ENCODE peak calls at places on chromosomes 1 and 21, in four cellular contexts. One of them, this sample, is unnamed.

GRCh38 chr1:209609403-209610377 is 26.2 kb downstream of the CAMK1G start:
- DNase-seq in nephron progenitor cell: no peak
- DNase-seq in heart right ventricle: no peak
- DNase-seq in Calu3: no peak
- DNase-seq in this sample: no peak

GRCh38 chr1:232566093-232566492 is 63.8 kb downstream of the SIPA1L2 start:
- DNase-seq in nephron progenitor cell: no peak
- DNase-seq in Calu3: no peak
- DNase-seq in heart right ventricle: no peak
- DNase-seq in this sample: no peak

GRCh38 chr1:111032295-111032897 is 68.7 kb upstream of the LRIF1 start:
- DNase-seq in Calu3: peak; percentile 13
- DNase-seq in nephron progenitor cell: peak; percentile 34
- DNase-seq in heart right ventricle: no peak
- DNase-seq in this sample: peak; percentile 51

GRCh38 chr1:74641876-74642275 is 31.7 kb downstream of the ERICH3 start:
- DNase-seq in nephron progenitor cell: no peak
- DNase-seq in heart right ventricle: no peak
- DNase-seq in Calu3: no peak
- DNase-seq in this sample: no peak

GRCh38 chr1:193417420-193417819 is 231.0 kb upstream of the B3GALT2 start:
- DNase-seq in Calu3: no peak
- DNase-seq in heart right ventricle: no peak
- DNase-seq in nephron progenitor cell: no peak
- DNase-seq in this sample: peak; percentile 46

GRCh38 chr1:59570524-59570923 is 244.2 kb upstream of the HOOK1 start:
- DNase-seq in nephron progenitor cell: no peak
- DNase-seq in heart right ventricle: no peak
- DNase-seq in Calu3: no peak
- DNase-seq in this sample: peak; percentile 51

GRCh38 chr1:215958836-215959235 is 391.7 kb downstream of the KCTD3 start:
- DNase-seq in heart right ventricle: no peak
- DNase-seq in nephron progenitor cell: no peak
- DNase-seq in Calu3: no peak
- DNase-seq in this sample: no peak

GRCh38 chr1:68107771-68108170 is 57.3 kb upstream of the DIRAS3 start:
- DNase-seq in Calu3: peak; percentile 13
- DNase-seq in heart right ventricle: no peak
- DNase-seq in nephron progenitor cell: no peak
- DNase-seq in this sample: no peak

GRCh38 chr1:63833346-63834065 is 59.7 kb downstream of the ROR1 start:
- DNase-seq in Calu3: no peak
- DNase-seq in heart right ventricle: no peak
- DNase-seq in nephron progenitor cell: no peak
- DNase-seq in this sample: no peak

GRCh38 chr21:29233611-29234540 is 64.8 kb upstream of the BACH1 start:
- DNase-seq in nephron progenitor cell: no peak
- DNase-seq in heart right ventricle: no peak
- DNase-seq in Calu3: no peak
- DNase-seq in this sample: peak; percentile 59

GRCh38 chr21:42685954-42686500 is 32.6 kb downstream of the PDE9A start:
- DNase-seq in Calu3: no peak
- DNase-seq in heart right ventricle: no peak
- DNase-seq in nephron progenitor cell: no peak
- DNase-seq in this sample: no peak

GRCh38 chr1:233981042-233981670 is 76.7 kb downstream of the SLC35F3 start:
- DNase-seq in nephron progenitor cell: no peak
- DNase-seq in heart right ventricle: no peak
- DNase-seq in Calu3: no peak
- DNase-seq in this sample: no peak

GRCh38 chr1:20867062-20867461 is 80.0 kb upstream of the HP1BP3 start:
- DNase-seq in heart right ventricle: no peak
- DNase-seq in nephron progenitor cell: no peak
- DNase-seq in Calu3: no peak
- DNase-seq in this sample: no peak

GRCh38 chr1:156703741-156704140 is 1.6 kb downstream of the CRABP2 start:
- DNase-seq in heart right ventricle: no peak
- DNase-seq in nephron progenitor cell: no peak
- DNase-seq in Calu3: no peak
- DNase-seq in this sample: no peak

GRCh38 chr1:56339093-56339492 is 240.3 kb downstream of the PLPP3 start:
- DNase-seq in nephron progenitor cell: no peak
- DNase-seq in Calu3: no peak
- DNase-seq in heart right ventricle: no peak
- DNase-seq in this sample: no peak

GRCh38 chr1:208172389-208173140 is 71.6 kb downstream of the PLXNA2 start:
- DNase-seq in nephron progenitor cell: no peak
- DNase-seq in Calu3: no peak
- DNase-seq in heart right ventricle: no peak
- DNase-seq in this sample: no peak

GRCh38 chr1:58941471-58942289 is 157.8 kb upstream of the JUN start:
- DNase-seq in Calu3: no peak
- DNase-seq in nephron progenitor cell: no peak
- DNase-seq in heart right ventricle: no peak
- DNase-seq in this sample: peak; percentile 45

GRCh38 chr21:31732891-31733520 is 1.1 kb upstream of the SCAF4 start:
- DNase-seq in Calu3: no peak
- DNase-seq in heart right ventricle: no peak
- DNase-seq in nephron progenitor cell: peak; percentile 23
- DNase-seq in this sample: peak; percentile 38

GRCh38 chr1:31957701-31958674 is 19.8 kb upstream of the PTP4A2 start:
- DNase-seq in Calu3: no peak
- DNase-seq in heart right ventricle: no peak
- DNase-seq in nephron progenitor cell: no peak
- DNase-seq in this sample: peak; percentile 76

GRCh38 chr1:204461331-204462228 is 33.0 kb downstream of the PIK3C2B start:
- DNase-seq in Calu3: no peak
- DNase-seq in nephron progenitor cell: no peak
- DNase-seq in heart right ventricle: peak; percentile 59
- DNase-seq in this sample: peak; percentile 33

GRCh38 chr1:100074604-100075395 is 57.9 kb downstream of the SASS6 start:
- DNase-seq in nephron progenitor cell: no peak
- DNase-seq in heart right ventricle: no peak
- DNase-seq in Calu3: no peak
- DNase-seq in this sample: no peak

GRCh38 chr1:111228748-111229126 is 1.2 kb downstream of the CHI3L2 start:
- DNase-seq in Calu3: no peak
- DNase-seq in nephron progenitor cell: no peak
- DNase-seq in heart right ventricle: no peak
- DNase-seq in this sample: no peak

DNA sequence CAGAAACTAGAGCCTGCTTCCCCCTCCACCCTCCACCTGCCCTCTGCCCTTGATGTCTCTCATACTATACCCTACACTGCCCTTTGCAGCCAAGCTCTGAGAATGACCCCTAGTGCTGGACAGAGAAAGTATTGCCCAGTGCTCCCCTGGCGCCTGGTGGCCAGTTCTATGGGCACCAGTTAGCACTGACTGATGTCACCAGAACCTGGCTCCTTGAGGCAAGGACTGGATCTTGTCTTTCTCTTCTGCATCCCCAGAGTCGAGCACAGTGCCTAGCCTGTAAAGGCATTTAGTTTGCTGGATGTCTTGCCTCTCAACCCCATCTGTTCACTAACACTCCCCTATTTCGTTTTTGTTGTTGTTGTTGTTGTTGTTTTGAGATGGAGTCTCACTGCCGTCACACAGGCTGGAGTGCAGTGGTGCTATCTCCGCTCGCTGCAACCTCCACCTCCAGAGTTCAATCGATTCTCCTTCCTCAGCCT is 5.9 kb downstream of the PHLDA3 start:
- DNase-seq in nephron progenitor cell: no peak
- DNase-seq in heart right ventricle: no peak
- DNase-seq in Calu3: no peak
- DNase-seq in this sample: no peak
- TF ChIP-seq CTCF in nephron progenitor cell: no peak
- TF ChIP-seq CTCF in heart right ventricle: peak; percentile 24
- TF ChIP-seq CTCF in Calu3: peak; percentile 37
- TF ChIP-seq CTCF in this sample: no peak

GRCh38 chr1:86750076-86750475 is 45.7 kb downstream of the SH3GLB1 start:
- DNase-seq in heart right ventricle: no peak
- DNase-seq in Calu3: no peak
- DNase-seq in nephron progenitor cell: no peak
- DNase-seq in this sample: no peak

GRCh38 chr1:86753700-86754099 is 49.3 kb downstream of the SH3GLB1 start:
- DNase-seq in Calu3: no peak
- DNase-seq in nephron progenitor cell: no peak
- DNase-seq in heart right ventricle: no peak
- DNase-seq in this sample: peak; percentile 39

GRCh38 chr1:86747304-86747703 is 42.9 kb downstream of the SH3GLB1 start:
- DNase-seq in Calu3: no peak
- DNase-seq in heart right ventricle: no peak
- DNase-seq in nephron progenitor cell: no peak
- DNase-seq in this sample: no peak

GRCh38 chr1:86750530-86750929 is 46.2 kb downstream of the SH3GLB1 start:
- DNase-seq in Calu3: no peak
- DNase-seq in heart right ventricle: no peak
- DNase-seq in nephron progenitor cell: no peak
- DNase-seq in this sample: no peak

GRCh38 chr1:86748622-86749373 is 44.4 kb downstream of the SH3GLB1 start:
- DNase-seq in nephron progenitor cell: no peak
- DNase-seq in heart right ventricle: no peak
- DNase-seq in Calu3: no peak
- DNase-seq in this sample: peak; percentile 39
- TF ChIP-seq CTCF in nephron progenitor cell: no peak
- TF ChIP-seq CTCF in heart right ventricle: no peak
- TF ChIP-seq CTCF in Calu3: no peak
- TF ChIP-seq CTCF in this sample: no peak

GRCh38 chr1:247224822-247225221 is 31.1 kb upstream of the VN1R5 start:
- DNase-seq in Calu3: no peak
- DNase-seq in nephron progenitor cell: no peak
- DNase-seq in heart right ventricle: no peak
- DNase-seq in this sample: no peak

GRCh38 chr1:247222840-247223239 is 33.0 kb upstream of the VN1R5 start:
- DNase-seq in Calu3: no peak
- DNase-seq in nephron progenitor cell: no peak
- DNase-seq in heart right ventricle: no peak
- DNase-seq in this sample: no peak

GRCh38 chr1:247228133-247228532 is 27.7 kb upstream of the VN1R5 start:
- DNase-seq in Calu3: no peak
- DNase-seq in nephron progenitor cell: no peak
- DNase-seq in heart right ventricle: no peak
- DNase-seq in this sample: no peak
- TF ChIP-seq CTCF in Calu3: no peak
- TF ChIP-seq CTCF in nephron progenitor cell: no peak
- TF ChIP-seq CTCF in heart right ventricle: no peak
- TF ChIP-seq CTCF in this sample: no peak

DNA sequence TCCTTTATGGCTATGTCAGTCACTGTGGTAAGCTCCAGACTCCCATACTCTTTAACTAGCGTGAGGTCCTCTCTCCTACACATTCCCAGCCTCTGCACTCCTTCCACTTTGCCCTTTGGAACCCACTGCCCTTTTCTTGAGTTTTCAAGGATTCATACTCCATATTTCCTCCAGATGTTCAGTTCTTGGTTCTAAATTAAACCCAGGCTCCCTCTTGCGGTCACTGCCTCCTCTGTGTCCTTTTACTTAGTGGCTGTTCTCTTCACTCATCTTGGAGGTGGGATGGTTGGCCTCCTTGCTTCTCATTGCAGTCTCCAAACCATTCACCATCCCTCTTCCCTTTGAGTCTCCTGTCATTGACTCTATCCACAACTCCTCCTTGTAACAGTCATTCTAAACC is 208.1 kb downstream of the TGFB2 start:
- DNase-seq in nephron progenitor cell: no peak
- DNase-seq in Calu3: no peak
- DNase-seq in heart right ventricle: no peak
- DNase-seq in this sample: no peak
- TF ChIP-seq CTCF in nephron progenitor cell: no peak
- TF ChIP-seq CTCF in Calu3: no peak
- TF ChIP-seq CTCF in heart right ventricle: no peak
- TF ChIP-seq CTCF in this sample: no peak

GRCh38 chr1:175338447-175339135 is 146.0 kb upstream of the KIAA0040 start:
- DNase-seq in heart right ventricle: no peak
- DNase-seq in nephron progenitor cell: peak; percentile 64
- DNase-seq in Calu3: peak; percentile 66
- DNase-seq in this sample: peak; percentile 79
- TF ChIP-seq CTCF in heart right ventricle: peak; percentile 21
- TF ChIP-seq CTCF in nephron progenitor cell: peak; percentile 55
- TF ChIP-seq CTCF in Calu3: peak; percentile 63
- TF ChIP-seq CTCF in this sample: peak; percentile 80

DNA sequence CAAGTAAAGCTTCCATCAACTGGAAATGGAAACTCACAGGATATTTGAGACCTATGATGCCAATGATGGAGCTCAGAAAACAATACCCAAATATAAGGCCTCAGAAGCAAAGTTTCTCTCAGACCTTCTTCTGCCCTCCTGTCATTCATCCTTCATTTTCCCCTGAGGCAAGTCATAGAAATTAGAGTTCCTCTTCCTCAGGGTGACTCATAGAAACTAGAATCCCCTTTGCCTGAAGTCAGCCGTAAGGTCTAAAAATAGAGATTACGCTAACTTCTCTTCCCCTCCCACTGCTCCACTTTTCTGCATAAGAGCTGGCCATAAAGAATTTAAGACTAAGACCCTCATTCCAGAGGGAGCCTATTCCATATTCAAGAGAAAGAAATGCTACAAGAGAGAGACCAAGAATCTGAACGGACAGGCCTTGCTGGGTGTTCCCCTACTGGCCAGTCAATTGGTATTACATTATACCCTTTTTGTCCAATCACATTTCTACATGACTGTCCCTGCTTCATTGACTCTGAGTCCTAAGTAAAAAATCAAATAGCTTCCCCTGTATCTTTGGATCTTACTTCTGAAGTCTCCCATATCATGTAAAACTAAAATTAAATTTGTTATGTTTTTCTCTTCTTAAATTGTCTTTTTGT is 994.9 kb downstream of the ADGRL2 start:
- DNase-seq in nephron progenitor cell: no peak
- DNase-seq in Calu3: no peak
- DNase-seq in heart right ventricle: no peak
- DNase-seq in this sample: no peak
- TF ChIP-seq CTCF in nephron progenitor cell: no peak
- TF ChIP-seq CTCF in Calu3: no peak
- TF ChIP-seq CTCF in heart right ventricle: no peak
- TF ChIP-seq CTCF in this sample: no peak

DNA sequence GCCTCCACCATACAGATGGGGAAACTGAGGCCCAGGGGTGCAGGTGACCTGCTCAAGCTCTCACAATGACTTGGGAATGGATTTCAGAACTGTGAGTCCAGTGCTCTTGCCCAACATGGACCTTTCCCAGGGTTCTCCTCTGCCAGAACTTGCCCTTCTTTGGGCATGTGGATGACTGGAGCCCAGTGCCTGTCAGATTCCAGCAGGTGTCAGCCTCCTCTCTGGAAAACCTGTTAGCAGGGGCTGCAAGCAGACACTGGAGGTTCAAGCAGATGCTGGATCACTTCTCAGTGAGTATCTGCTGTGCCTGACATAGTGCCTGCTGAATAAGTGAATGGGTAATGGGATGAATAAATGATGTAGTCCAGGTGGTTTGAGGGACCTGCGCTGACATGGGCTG is 314.2 kb upstream of the POU3F1 start:
- DNase-seq in nephron progenitor cell: no peak
- DNase-seq in Calu3: no peak
- DNase-seq in heart right ventricle: no peak
- DNase-seq in this sample: no peak
- TF ChIP-seq CTCF in nephron progenitor cell: no peak
- TF ChIP-seq CTCF in Calu3: no peak
- TF ChIP-seq CTCF in heart right ventricle: peak; percentile 4
- TF ChIP-seq CTCF in this sample: no peak

This sample was measured in activated CD8-positive, alpha-beta T cell treated with anti-CD3 and anti-CD28 coated beads for 36 hours.